ENCODE peak calls at places on chromosomes 2 and 18, in ten cellular contexts. Z, A, I, S, P, X, D, C, Q and W are unnamed samples.
A peak's percentile ranks its signal among the peaks of the same experiment; 100 is the strongest.

GRCh38 chr2:76745605-76746004 is 776.6 kb downstream of the LRRTM4 start:
- DNase-seq in D (no peak), C (no peak), P (no peak), X (no peak), Z (no peak), A (no peak), I (no peak), S (no peak), Q (no peak), W (no peak)

GRCh38 chr18:10798727-10799435 is 273.1 kb downstream of the NAPG start:
- DNase-seq in I (no peak), A (no peak), C (no peak), Q (no peak), X (peak; percentile 47), S (peak; percentile 36), D (no peak), P (no peak), Z (no peak), W (no peak)

GRCh38 chr2:121860033-121860810 is 104.8 kb downstream of the TSN start:
- DNase-seq in C (no peak), D (no peak), P (no peak), Q (no peak), A (no peak), X (peak; percentile 60), S (no peak), Z (no peak), I (no peak), W (no peak)

GRCh38 chr2:110994250-110994961 is 126.3 kb upstream of the BCL2L11 start:
- DNase-seq in X (peak; percentile 1), I (no peak), A (peak; percentile 90), P (no peak), Q (peak; percentile 2), S (no peak), C (no peak), Z (no peak), D (no peak), W (no peak)

GRCh38 chr18:21979171-21979560 is 190.2 kb upstream of the GATA6 start:
- DNase-seq in Q (no peak), D (no peak), I (no peak), S (no peak), C (no peak), A (no peak), P (no peak), Z (no peak), X (no peak), W (no peak)

GRCh38 chr2:138689705-138690104 is 90.5 kb downstream of the NXPH2 start:
- DNase-seq in D (no peak), S (no peak), A (peak; percentile 56), X (no peak), C (no peak), I (no peak), Q (no peak), Z (no peak), P (no peak), W (peak; percentile 22)

GRCh38 chr18:40867452-40867851 is 1087.6 kb upstream of the PIK3C3 start:
- DNase-seq in X (peak; percentile 89), A (no peak), D (no peak), S (no peak), I (no peak), Z (no peak), Q (no peak), P (no peak), C (no peak), W (no peak)

GRCh38 chr2:112579280-112579679 is 5.1 kb upstream of the CHCHD5 start:
- DNase-seq in Z (no peak), A (no peak), D (no peak), S (no peak), Q (peak; percentile 72), P (no peak), X (peak; percentile 96), I (no peak), C (no peak), W (no peak)

GRCh38 chr2:150716186-150716585 is 228.7 kb upstream of the RND3 start:
- DNase-seq in Q (no peak), A (no peak), S (no peak), D (no peak), X (peak; percentile 49), Z (no peak), P (no peak), C (no peak), I (no peak), W (no peak)

GRCh38 chr2:68282814-68283812 is 30.8 kb upstream of the PPP3R1 start:
- DNase-seq in X (peak; percentile 53), A (peak; percentile 21), C (peak; percentile 33), D (no peak), I (no peak), S (no peak), Q (peak; percentile 35), P (no peak), Z (no peak), W (no peak)

GRCh38 chr2:107738268-107738667 is 88.4 kb upstream of the RGPD4 start:
- DNase-seq in Z (no peak), Q (no peak), I (no peak), D (no peak), X (no peak), C (no peak), P (no peak), A (no peak), S (peak; percentile 5), W (no peak)

GRCh38 chr2:63861220-63861822 is 19.6 kb downstream of the UGP2 start:
- DNase-seq in Z (no peak), A (peak; percentile 59), I (peak; percentile 34), C (peak; percentile 15), Q (peak; percentile 79), P (peak; percentile 7), D (peak; percentile 53), S (peak; percentile 72), X (peak; percentile 83), W (peak; percentile 13)

GRCh38 chr2:195477996-195478382 is 179.0 kb upstream of the SLC39A10 start:
- DNase-seq in Q (no peak), C (no peak), S (no peak), A (no peak), P (no peak), D (no peak), X (no peak), Z (no peak), I (no peak), W (no peak)

GRCh38 chr2:63226297-63226696 is 175.7 kb downstream of the OTX1 start:
- DNase-seq in Z (no peak), D (no peak), X (no peak), P (no peak), I (no peak), C (no peak), Q (no peak), A (no peak), S (no peak), W (no peak)

GRCh38 chr2:128548461-128548891 is 229.8 kb upstream of the HS6ST1 start:
- DNase-seq in D (no peak), X (no peak), C (no peak), P (no peak), I (no peak), Z (no peak), S (no peak), Q (no peak), A (no peak), W (no peak)